ENCODE peak calls at places on chromosomes 1 and 21, in ten cellular contexts. D, X, H, I, K, L, G, A, F and E are unnamed samples. For H3K4me1, the result is how much of the 10 kb centered on the place peaks cover.

GRCh38 chr1:200366577-200367253 is 43.1 kb downstream of the ZNF281 start:
- DNase-seq in H (no peak), L (no peak), F (no peak), G (no peak), I (no peak), D (no peak), X (no peak), A (no peak), K (no peak), E (no peak)

GRCh38 chr1:25486602-25487001 is 55.9 kb downstream of the MACO1 start:
- DNase-seq in D (no peak), H (no peak), K (no peak), A (no peak), F (peak), X (no peak), L (no peak), G (no peak), I (no peak), E (no peak)

GRCh38 chr1:111570781-111571181 is 48.8 kb upstream of the RAP1A start:
- DNase-seq in K (no peak), X (no peak), I (no peak), H (peak), G (no peak), D (peak), A (no peak), L (no peak), F (peak), E (no peak)

GRCh38 chr1:110508038-110508437 is 10.9 kb downstream of the KCNA10 start:
- DNase-seq in H (no peak), G (peak), D (no peak), A (peak), I (no peak), F (peak), X (no peak), K (no peak), L (peak), E (no peak)

GRCh38 chr1:226870026-226870322 is 442 bp upstream of the PSEN2 start:
- DNase-seq in L (no peak), K (no peak), A (no peak), D (no peak), F (no peak), I (no peak), H (no peak), G (no peak), X (no peak), E (no peak)

GRCh38 chr1:200740291-200741212 is 1.9 kb downstream of the CAMSAP2 start:
- DNase-seq in D (no peak), I (no peak), H (no peak), X (no peak), K (no peak), G (no peak), A (no peak), L (no peak), F (peak), E (peak)

GRCh38 chr21:38869946-38870345 is 64.2 kb downstream of the ETS2 start:
- DNase-seq in H (no peak), I (no peak), D (no peak), L (no peak), K (no peak), F (peak), X (no peak), G (no peak), A (no peak), E (no peak)

GRCh38 chr1:53359225-53359933 is 31.5 kb upstream of the LRP8 start:
- DNase-seq in I (no peak), H (no peak), G (no peak), K (no peak), D (no peak), F (no peak), A (no peak), X (no peak), L (peak), E (no peak)

GRCh38 chr1:41981796-41982195 is 63.1 kb upstream of the HIVEP3 start:
- DNase-seq in D (no peak), K (no peak), A (no peak), H (no peak), L (no peak), F (no peak), I (no peak), X (no peak), G (no peak), E (no peak)

GRCh38 chr1:7580923-7581753 is 190.0 kb upstream of the VAMP3 start:
- DNase-seq in I (no peak), X (peak), K (no peak), A (no peak), L (peak), H (no peak), D (no peak), G (no peak), F (peak), E (no peak)

GRCh38 chr1:107141491-107142369 is 891 bp downstream of the NTNG1 start:
- DNase-seq in X (peak), D (no peak), G (no peak), K (no peak), F (peak), A (no peak), L (peak), H (no peak), I (no peak), E (peak)

GRCh38 chr1:11746795-11747487 is 11.0 kb downstream of the AGTRAP start:
- DNase-seq in A (no peak), F (no peak), H (no peak), X (no peak), L (no peak), G (peak), D (no peak), I (no peak), K (no peak), E (no peak)

GRCh38 chr1:91736999-91737615 is 148.8 kb downstream of the TGFBR3 start:
- DNase-seq in X (no peak), L (peak), H (no peak), K (peak), D (no peak), A (no peak), F (peak), G (no peak), I (peak), E (no peak)

GRCh38 chr1:8169364-8170058 is 143.4 kb upstream of the ERRFI1 start:
- DNase-seq in H (peak), K (no peak), X (peak), L (peak), I (peak), D (peak), G (peak), A (peak), F (peak), E (peak)

GRCh38 chr21:32278068-32278467 is 781 bp downstream of the MIS18A start:
- DNase-seq in D (no peak), X (no peak), H (no peak), A (no peak), K (no peak), F (no peak), L (no peak), G (no peak), I (no peak), E (no peak)

GRCh38 chr1:64917328-64917861 is 49.0 kb downstream of the JAK1 start:
- DNase-seq in K (no peak), G (peak), X (no peak), D (no peak), I (peak), L (peak), F (peak), A (peak), H (no peak), E (no peak)

GRCh38 chr1:18239671-18240070 is 132.1 kb downstream of the IGSF21 start:
- DNase-seq in I (no peak), H (no peak), G (no peak), X (no peak), F (no peak), D (no peak), L (no peak), A (no peak), K (no peak), E (no peak)

GRCh38 chr1:229109320-229109761 is 161.6 kb upstream of the RAB4A start:
- DNase-seq in X (no peak), K (no peak), D (no peak), F (peak), A (peak), H (no peak), G (peak), L (no peak), I (no peak), E (no peak)

GRCh38 chr1:47758341-47759237 is 238.6 kb downstream of the TRABD2B start:
- DNase-seq in H (no peak), L (peak), K (no peak), A (peak), G (no peak), D (no peak), I (no peak), F (peak), X (peak), E (no peak)

GRCh38 chr1:62131093-62131725 is 63.4 kb upstream of the L1TD1 start:
- DNase-seq in A (no peak), I (peak), L (no peak), G (no peak), D (no peak), K (no peak), X (no peak), H (no peak), F (peak), E (no peak)

GRCh38 chr1:157274698-157275534 is 136.7 kb upstream of the ETV3 start:
- DNase-seq in I (no peak), G (no peak), A (no peak), F (peak), X (no peak), H (no peak), L (no peak), K (no peak), D (no peak), E (no peak)

GRCh38 chr1:155834296-155834926 is 22.6 kb downstream of the GON4L start:
- DNase-seq in F (peak), D (no peak), G (no peak), L (no peak), H (no peak), I (no peak), X (no peak), A (no peak), K (no peak), E (peak)

GRCh38 chr1:170578356-170578755 is 46.4 kb downstream of the GORAB start:
- DNase-seq in G (no peak), A (no peak), F (no peak), I (no peak), K (no peak), H (no peak), L (no peak), X (no peak), D (no peak), E (no peak)

GRCh38 chr21:35751171-35751570 is 309.2 kb downstream of the SETD4 start:
- DNase-seq in H (no peak), I (no peak), G (no peak), D (no peak), X (no peak), L (no peak), A (no peak), F (no peak), K (no peak), E (no peak)

GRCh38 chr1:20590313-20590777 is 1.4 kb downstream of the CDA start:
- DNase-seq in A (no peak), G (no peak), H (no peak), X (no peak), D (no peak), F (peak), K (no peak), L (no peak), I (no peak), E (no peak)

GRCh38 chr1:159282118-159282517 is 20.0 kb upstream of the FCER1A start:
- DNase-seq in D (no peak), K (no peak), X (no peak), H (no peak), I (no peak), F (peak), A (no peak), G (no peak), L (no peak), E (no peak)

GRCh38 chr1:218717611-218718010 is 372.5 kb downstream of the TGFB2 start:
- DNase-seq in K (no peak), X (no peak), H (no peak), A (no peak), G (no peak), I (no peak), F (peak), D (no peak), L (no peak), E (no peak)

GRCh38 chr1:218718977-218719376 is 373.8 kb downstream of the TGFB2 start:
- DNase-seq in H (no peak), I (no peak), X (no peak), L (no peak), D (no peak), G (no peak), F (no peak), K (no peak), A (no peak), E (no peak)

GRCh38 chr1:218715961-218716669 is 371.0 kb downstream of the TGFB2 start:
- DNase-seq in L (no peak), A (no peak), H (no peak), F (no peak), I (no peak), X (no peak), D (no peak), G (no peak), K (no peak), E (no peak)

DNA sequence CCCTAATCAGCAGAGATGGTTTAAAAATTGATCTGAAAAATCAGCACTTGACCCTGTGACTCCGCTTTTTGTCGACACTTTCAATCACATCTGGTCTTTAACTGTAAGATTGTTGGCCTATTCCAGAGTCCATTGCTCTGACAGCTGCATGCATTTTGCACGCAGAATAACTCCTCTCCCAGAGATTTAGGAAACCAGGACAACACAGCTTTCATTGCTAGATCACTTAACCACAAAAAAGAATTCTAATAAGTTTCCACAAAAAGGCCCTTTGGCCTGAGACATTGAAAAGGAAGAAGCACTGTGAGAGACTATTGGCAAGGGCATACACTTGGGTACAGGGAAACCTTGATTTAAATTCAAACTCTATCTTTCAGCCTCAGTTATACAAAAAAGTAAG is 373.1 kb downstream of the TGFB2 start:
- DNase-seq in F (no peak), D (no peak), H (no peak), A (no peak), X (no peak), L (no peak), I (no peak), K (no peak), G (no peak), E (no peak)
- H3K4me3 ChIP-seq in F (no peak), D (no peak), H (no peak), A (no peak), X (no peak), L (no peak), I (no peak), K (no peak), G (no peak), E (no peak)

DNA sequence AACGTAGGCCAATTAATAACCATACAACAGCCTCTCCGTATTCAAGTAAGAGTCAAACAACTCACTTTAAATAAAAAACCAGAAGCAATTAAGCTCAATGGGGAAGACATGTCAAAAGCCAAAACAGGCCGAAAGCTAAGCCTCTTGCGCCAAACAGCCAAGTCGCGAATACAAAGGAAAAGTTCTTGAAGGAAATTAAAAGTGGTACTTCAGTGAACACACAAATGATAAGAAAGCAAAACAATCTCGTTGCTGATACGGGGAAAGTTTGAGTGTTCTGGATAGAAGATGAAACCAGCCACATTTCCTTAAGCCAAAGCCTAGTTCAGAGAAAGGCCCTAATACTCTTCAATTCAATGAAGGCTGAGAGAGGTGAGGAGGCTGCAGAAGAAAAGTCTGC is 53.4 kb downstream of the SIPA1L2 start:
- DNase-seq in A (no peak), X (no peak), F (no peak), L (no peak), K (no peak), G (no peak), H (no peak), D (no peak), I (no peak), E (no peak)
- H3K4me1 ChIP-seq in A (under half), X (under half), F (under half), L (under half), K (under half), G (half or more), H (under half), D (under half), I (under half), E (under half)

GRCh38 chr1:223496883-223497282 is 103.7 kb downstream of the CCDC185 start:
- DNase-seq in I (no peak), K (no peak), X (no peak), L (no peak), G (no peak), F (no peak), A (no peak), D (no peak), H (no peak), E (no peak)

GRCh38 chr1:223504741-223505140 is 111.5 kb downstream of the CCDC185 start:
- DNase-seq in I (no peak), L (peak), D (no peak), A (no peak), H (no peak), K (no peak), G (no peak), F (peak), X (no peak), E (no peak)

GRCh38 chr1:223503348-223503747 is 110.1 kb downstream of the CCDC185 start:
- DNase-seq in K (no peak), D (no peak), H (no peak), L (no peak), G (no peak), A (no peak), X (no peak), I (no peak), F (no peak), E (no peak)

GRCh38 chr1:223494926-223495645 is 101.9 kb downstream of the CCDC185 start:
- DNase-seq in A (no peak), I (no peak), D (no peak), L (no peak), F (no peak), H (no peak), G (no peak), X (peak), K (no peak), E (no peak)

DNA sequence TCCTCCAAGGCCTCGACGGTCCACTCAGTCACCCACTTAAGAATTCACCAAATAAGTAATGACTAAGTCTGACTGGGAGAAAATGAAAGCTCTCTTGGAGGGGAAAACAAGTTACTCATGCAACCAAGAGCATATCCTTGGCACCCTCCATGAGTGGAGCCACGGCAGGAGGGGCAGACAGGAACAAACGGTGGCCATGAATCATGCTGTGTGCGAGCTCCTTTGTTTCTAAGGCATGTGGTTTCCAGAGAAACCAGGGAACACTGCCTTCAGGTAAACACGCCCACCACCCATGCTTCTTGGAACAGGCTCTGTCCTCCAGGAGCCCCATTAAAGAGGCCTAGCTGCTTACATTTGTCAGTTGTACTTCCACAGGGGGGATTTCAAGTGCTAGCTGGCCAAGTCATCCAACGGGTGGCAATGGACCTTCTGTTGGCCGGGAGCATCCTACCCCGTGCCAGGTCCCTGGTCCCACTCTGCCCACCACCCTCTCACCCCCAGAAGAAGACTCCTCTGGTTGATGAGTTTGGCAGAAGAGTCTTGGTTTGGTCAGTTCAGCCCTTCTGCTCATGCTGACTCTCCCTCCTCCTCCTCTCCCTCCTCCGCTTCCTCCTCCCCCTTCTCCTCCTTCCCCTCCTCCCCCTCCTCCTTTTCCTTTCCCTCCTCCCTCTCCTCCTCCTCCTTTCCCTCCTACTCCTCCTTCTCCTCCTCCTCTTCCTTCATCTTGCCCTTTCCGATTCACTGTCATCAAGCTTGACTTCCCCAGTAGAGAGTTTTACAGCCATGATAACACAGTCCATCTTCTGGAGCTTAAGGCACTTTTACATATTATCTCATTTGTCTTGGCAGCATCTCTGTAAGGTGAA is 107.6 kb downstream of the CCDC185 start:
- DNase-seq in I (no peak), D (no peak), F (peak), H (no peak), A (no peak), G (no peak), X (no peak), K (no peak), L (peak), E (no peak)
- H3K27ac ChIP-seq in I (no peak), D (no peak), F (no peak), H (no peak), A (no peak), G (no peak), X (no peak), K (no peak), L (no peak), E (no peak)

GRCh38 chr1:211581521-211581920 is 2.6 kb upstream of the SLC30A1 start:
- DNase-seq in G (no peak), L (no peak), D (no peak), F (peak), X (no peak), H (no peak), A (no peak), I (peak), K (no peak), E (no peak)

GRCh38 chr1:211586538-211586937 is 7.6 kb upstream of the SLC30A1 start:
- DNase-seq in A (no peak), D (no peak), H (no peak), L (no peak), I (no peak), K (no peak), X (no peak), F (no peak), G (no peak), E (no peak)

GRCh38 chr1:211579434-211580302 is 707 bp upstream of the SLC30A1 start:
- DNase-seq in D (no peak), K (peak), G (peak), I (peak), A (no peak), X (peak), H (no peak), L (peak), F (no peak), E (no peak)

GRCh38 chr1:211580303-211580687 is 1.3 kb upstream of the SLC30A1 start:
- DNase-seq in A (no peak), F (no peak), L (no peak), D (no peak), G (no peak), H (no peak), K (no peak), X (no peak), I (peak), E (no peak)

DNA sequence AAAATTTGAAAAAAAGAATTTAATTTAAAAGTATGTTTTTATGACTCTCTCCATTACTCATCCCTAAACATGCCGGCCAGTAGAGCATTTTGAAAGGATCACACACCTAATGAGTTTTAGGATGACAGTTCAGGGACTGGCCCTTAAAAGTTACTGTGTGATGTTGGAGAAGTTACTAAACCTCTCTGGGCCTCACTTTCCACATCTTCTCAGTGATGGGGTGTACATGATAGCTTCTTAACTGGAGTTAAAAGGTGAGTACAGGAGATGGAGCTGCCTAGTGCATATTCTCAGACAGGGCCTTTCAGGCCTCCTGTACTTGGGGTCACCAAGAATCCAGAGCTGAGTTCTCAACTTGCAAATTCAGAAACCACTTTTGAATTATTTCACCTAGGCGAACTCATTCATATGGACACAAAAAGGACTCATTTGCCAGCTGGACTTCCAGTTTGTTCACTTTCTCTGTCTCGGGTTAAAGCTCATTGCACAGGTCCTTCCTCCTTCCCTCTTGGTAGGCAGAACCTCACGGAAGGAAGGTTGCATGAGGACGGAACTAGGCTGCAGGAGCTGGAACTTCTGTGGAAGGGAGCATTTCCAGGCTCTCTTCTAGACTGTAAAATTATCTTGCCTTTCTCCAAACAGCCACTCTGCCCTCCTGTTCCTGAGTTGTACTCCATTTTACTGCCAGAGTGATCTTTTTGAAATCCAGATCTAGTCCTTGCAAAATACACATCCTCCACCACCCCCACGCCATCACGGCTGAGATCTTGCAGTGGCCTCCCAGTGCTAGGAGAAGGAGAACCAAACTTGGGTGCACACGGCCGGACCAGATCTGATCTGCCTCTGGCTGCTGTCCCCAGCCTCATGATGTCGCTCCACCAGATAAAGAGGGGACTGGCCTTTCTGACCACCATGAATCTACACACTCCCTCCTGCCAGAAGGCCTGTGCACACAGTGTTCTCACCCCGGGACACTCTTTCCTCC is 4.3 kb upstream of the SLC30A1 start:
- DNase-seq in D (no peak), G (no peak), L (no peak), I (no peak), X (no peak), H (no peak), K (no peak), A (no peak), F (no peak), E (no peak)
- H3K4me3 ChIP-seq in D (no peak), G (no peak), L (no peak), I (no peak), X (no peak), H (no peak), K (no peak), A (no peak), F (no peak), E (no peak)